ENCODE peak calls at places on chromosomes 16 and 17, in five cellular contexts. J is spleen, O is HCT116, S is tibial nerve, T is A549. K is an unnamed sample.

GRCh38 chr16:1532771-1533170 is 695 bp upstream of the TMEM204 start:
- DNase-seq in T (no peak), J (no peak), S (no peak), O (no peak), K (no peak)

GRCh38 chr16:29995330-29995910 is at the start of gene HIRIP3:
- DNase-seq in T (peak; percentile 86), J (peak; percentile 95), S (peak; percentile 68), O (peak; percentile 66), K (peak; percentile 87)

GRCh38 chr17:78316115-78316866 is 43.6 kb downstream of the SOCS3 start:
- DNase-seq in O (no peak), S (no peak), T (peak; percentile 61), J (no peak), K (no peak)

GRCh38 chr16:6926762-6927161 is 405.9 kb upstream of the RBFOX1 start:
- DNase-seq in S (no peak), J (no peak), T (no peak), O (no peak), K (peak; percentile 41)

GRCh38 chr16:78177927-78178326 is 78.5 kb downstream of the WWOX start:
- DNase-seq in T (no peak), S (no peak), J (no peak), O (no peak), K (no peak)

GRCh38 chr17:81329927-81330883 is 35.1 kb upstream of the SLC38A10 start:
- DNase-seq in T (peak; percentile 71), S (no peak), J (no peak), O (no peak), K (peak; percentile 82)

GRCh38 chr17:49223517-49224197 is 6.9 kb downstream of the PHOSPHO1 start:
- DNase-seq in J (peak; percentile 91), T (peak; percentile 52), O (peak; percentile 21), S (peak; percentile 49), K (peak; percentile 49)

GRCh38 chr17:31495049-31495885 is 103.8 kb downstream of the RAB11FIP4 start:
- DNase-seq in S (no peak), T (no peak), J (peak; percentile 86), O (no peak), K (peak; percentile 92)

GRCh38 chr17:73480740-73481139 is 163.5 kb downstream of the SDK2 start:
- DNase-seq in J (no peak), T (no peak), O (no peak), S (no peak), K (no peak)

GRCh38 chr17:83007504-83008475 is 71.6 kb upstream of the METRNL start:
- DNase-seq in J (no peak), T (no peak), O (no peak), S (no peak), K (peak; percentile 51)

GRCh38 chr17:80793421-80793820 is 198.2 kb upstream of the CHMP6 start:
- DNase-seq in S (no peak), T (no peak), J (peak; percentile 57), O (no peak), K (no peak)

GRCh38 chr17:80653856-80654255 is 109.2 kb downstream of the RPTOR start:
- DNase-seq in T (no peak), S (no peak), J (no peak), O (no peak), K (no peak)

GRCh38 chr17:72950236-72950931 is 142.1 kb downstream of the SLC39A11 start:
- DNase-seq in O (no peak), J (no peak), T (no peak), S (no peak), K (no peak)

GRCh38 chr16:12626411-12626810 is 177.3 kb downstream of the CPPED1 start:
- DNase-seq in O (no peak), T (no peak), J (no peak), S (no peak), K (no peak)

GRCh38 chr17:73271078-73271477 is 9.4 kb upstream of the CPSF4L start:
- DNase-seq in J (no peak), S (no peak), T (no peak), O (no peak), K (no peak)

GRCh38 chr17:69466451-69466850 is 52.0 kb downstream of the MAP2K6 start:
- DNase-seq in J (no peak), S (no peak), T (no peak), O (no peak), K (no peak)

GRCh38 chr16:70395345-70395901 is 43.5 kb downstream of the ST3GAL2 start:
- DNase-seq in O (no peak), S (no peak), J (peak; percentile 94), T (peak; percentile 75), K (peak; percentile 65)

GRCh38 chr16:58882292-58882691 is 148.2 kb upstream of the GOT2 start:
- DNase-seq in J (no peak), S (no peak), O (no peak), T (no peak), K (no peak)

GRCh38 chr17:21377821-21378396 is 1.8 kb downstream of the KCNJ12 start:
- DNase-seq in J (no peak), S (no peak), O (no peak), T (no peak), K (no peak)

GRCh38 chr16:78931267-78932060 is 669.1 kb downstream of the MAF start:
- DNase-seq in T (no peak), J (no peak), S (no peak), O (no peak), K (peak; percentile 41)

GRCh38 chr16:85504242-85504641 is 108.9 kb upstream of the GSE1 start:
- DNase-seq in S (no peak), T (no peak), J (no peak), O (no peak), K (no peak)

GRCh38 chr16:87209808-87210512 is 107.2 kb downstream of the C16orf95 start:
- DNase-seq in S (no peak), O (no peak), T (no peak), J (no peak), K (no peak)

GRCh38 chr16:67177743-67178699 is 5.7 kb downstream of the MATCAP1 start:
- DNase-seq in S (no peak), T (peak; percentile 76), O (peak; percentile 93), J (peak; percentile 89), K (peak; percentile 89)

GRCh38 chr16:80527297-80527696 is 13.5 kb upstream of the DYNLRB2 start:
- DNase-seq in T (peak; percentile 37), O (peak; percentile 8), J (peak; percentile 76), S (no peak), K (no peak)

GRCh38 chr16:78925071-78925714 is 675.3 kb downstream of the MAF start:
- DNase-seq in T (peak; percentile 45), S (no peak), O (peak; percentile 31), J (no peak), K (peak; percentile 18)

DNA sequence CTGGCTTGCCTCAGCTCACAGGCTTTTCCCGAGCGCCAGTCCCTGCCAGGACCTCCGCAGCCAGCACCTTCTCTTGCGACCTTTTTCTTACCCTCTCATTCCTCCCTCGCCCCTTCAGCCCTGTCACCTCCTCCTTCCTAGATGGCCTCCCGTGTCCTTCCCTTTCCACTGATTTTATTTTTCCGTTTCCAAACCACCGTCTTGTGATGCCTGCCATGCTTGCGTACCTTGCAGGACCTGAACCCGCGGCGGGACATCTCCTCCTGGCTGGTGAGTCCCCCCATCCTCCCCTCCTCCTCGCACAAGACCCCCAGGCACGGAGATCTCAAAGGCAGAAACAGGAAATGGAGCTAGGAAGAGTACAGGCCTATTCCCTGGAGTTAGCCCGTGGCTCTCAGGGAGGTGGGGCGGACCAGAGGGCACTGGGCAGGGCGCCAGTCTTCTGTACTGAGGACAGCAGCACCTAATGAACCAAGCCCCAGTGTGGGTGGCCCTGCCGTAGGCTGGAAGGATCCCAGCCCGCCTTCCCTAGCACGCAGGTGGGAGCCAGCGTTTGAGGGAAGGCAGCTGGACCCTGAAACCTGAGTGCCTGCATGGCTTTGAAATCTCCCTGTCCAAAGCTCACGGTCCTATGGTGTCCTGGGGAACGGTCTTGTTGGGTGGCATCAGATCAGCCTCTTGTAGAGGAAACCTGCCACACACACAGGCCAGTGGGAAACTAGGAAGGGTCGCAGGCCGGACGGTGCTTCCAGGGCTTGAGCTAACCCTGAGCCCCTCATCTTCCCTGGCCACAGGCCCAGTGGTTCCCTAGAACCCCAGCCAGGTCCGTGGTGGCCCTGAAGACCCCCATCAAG is 612 bp downstream of the CISD3 start:
- DNase-seq in J (peak; percentile 87), S (peak; percentile 61), O (no peak), T (peak; percentile 65), K (peak; percentile 98)
- TF ChIP-seq POLR2A in J (no peak), S (no peak), O (no peak), T (no peak), K (peak; percentile 43)

GRCh38 chr16:27234171-27234570 is 30.8 kb downstream of the KDM8 start:
- DNase-seq in S (no peak), T (no peak), O (no peak), J (peak; percentile 73), K (no peak)

GRCh38 chr16:27236635-27237228 is 31.8 kb downstream of the NSMCE1 start:
- DNase-seq in S (no peak), T (no peak), J (peak; percentile 63), O (no peak), K (no peak)

GRCh38 chr16:27234603-27235002 is 31.3 kb downstream of the KDM8 start:
- DNase-seq in T (no peak), J (peak; percentile 67), O (no peak), S (no peak), K (no peak)

GRCh38 chr16:27235938-27236245 is 32.6 kb downstream of the KDM8 start:
- DNase-seq in T (no peak), J (peak; percentile 82), O (no peak), S (no peak), K (no peak)

GRCh38 chr16:27235055-27235937 is 32.0 kb downstream of the KDM8 start:
- DNase-seq in T (peak; percentile 68), O (peak; percentile 37), S (peak; percentile 76), J (peak; percentile 92), K (peak; percentile 76)
- H3K4me3 ChIP-seq in T (no peak overlapping the region), O (no peak overlapping the region), S (no peak overlapping the region), J (peak overlapping the region; percentile 15), K (no peak overlapping the region)

DNA sequence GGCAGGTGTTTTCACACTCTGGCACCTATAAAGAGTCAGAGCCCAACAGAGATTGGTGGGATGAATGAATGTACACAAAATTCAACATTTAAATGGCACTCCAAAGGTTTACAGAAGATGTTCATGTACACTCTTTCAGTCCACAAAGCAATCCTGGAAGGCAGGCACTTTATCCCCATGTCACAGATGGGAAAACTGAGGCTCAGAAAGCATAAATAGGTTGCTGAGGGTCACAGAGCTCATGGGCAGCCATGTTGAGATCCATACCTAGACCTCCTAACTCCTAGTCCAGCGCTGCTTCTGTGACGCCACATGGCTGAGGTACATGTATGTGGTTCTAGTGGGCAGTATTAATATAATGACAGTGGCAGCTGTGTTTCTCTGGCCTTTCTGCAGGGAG is 157.7 kb upstream of the LHX1 start:
- DNase-seq in O (no peak), T (no peak), S (no peak), J (no peak), K (no peak)
- TF ChIP-seq POLR2A in O (no peak), T (no peak), S (no peak), J (no peak), K (no peak)

DNA sequence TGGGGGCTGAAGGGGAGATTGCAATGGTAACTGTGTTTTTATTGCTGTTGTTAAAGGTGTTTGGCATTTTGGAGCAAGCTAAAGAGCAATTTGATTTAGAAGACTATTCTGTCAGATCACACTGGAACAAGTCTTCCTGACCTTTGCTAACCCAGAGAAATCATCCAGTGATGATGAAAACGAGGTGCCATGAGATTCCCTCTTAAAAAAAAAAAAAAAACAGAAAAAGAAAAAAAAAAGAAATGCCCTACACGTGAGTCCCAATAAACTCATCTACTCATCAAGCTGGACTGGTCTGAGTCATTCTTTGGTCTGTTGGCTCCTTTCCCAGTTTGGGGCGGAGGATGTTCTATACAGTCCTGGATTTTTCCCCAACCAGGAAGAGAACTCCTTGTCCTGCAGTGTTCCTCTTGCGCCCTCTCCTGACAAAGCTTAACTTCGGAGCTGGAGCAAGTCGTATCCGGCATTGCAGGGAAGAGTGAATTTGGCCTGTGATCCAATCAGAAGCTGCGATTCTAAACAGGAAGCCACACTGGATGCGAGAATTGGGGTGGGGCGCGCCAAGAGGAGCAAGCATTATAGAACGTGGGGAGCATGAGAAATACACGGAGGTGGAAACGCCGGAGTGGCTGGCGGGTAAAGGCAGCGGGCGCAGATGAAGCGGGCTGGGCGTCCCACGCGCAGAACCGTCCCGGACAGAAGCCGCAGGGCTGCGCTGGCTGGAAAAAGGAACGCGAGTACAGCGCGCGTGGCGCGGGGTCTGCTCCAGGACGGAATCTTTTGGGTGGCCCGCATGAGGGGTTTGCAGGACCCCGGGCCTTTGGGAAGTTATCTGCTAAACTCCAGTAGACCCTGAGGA is 22.4 kb upstream of the CRYM start:
- DNase-seq in J (peak; percentile 82), O (peak; percentile 100), S (peak; percentile 95), T (peak; percentile 99), K (peak; percentile 97)
- H3K4me3 ChIP-seq in J (peak overlapping the region; percentile 69), O (peak overlapping the region; percentile 63), S (peak overlapping the region; percentile 65), T (peak overlapping the region; percentile 63), K (peak overlapping the region; percentile 59)

K was measured in thyroid gland.